ENCODE peak calls at places on chromosomes 2 and 18, in ten cellular contexts. X is stomach, Q is Peyer's patch, J is H1, F is breast epithelium, N is tibial nerve, L is body of pancreas, C is transverse colon, P is HCT116, W is NB4. D is an unnamed sample.
A peak's percentile ranks its signal among the peaks of the same experiment; 100 is the strongest.

GRCh38 chr18:45335644-45336043 is 279.6 kb upstream of the SLC14A2 start:
- DNase-seq in X (no peak), Q (no peak), J (no peak), F (peak; percentile 27), N (no peak), L (no peak), C (no peak), P (no peak), W (no peak), D (no peak)

GRCh38 chr18:79644666-79645057 is 34.9 kb upstream of the CTDP1 start:
- DNase-seq in X (no peak), Q (no peak), J (no peak), F (no peak), N (no peak), L (no peak), C (no peak), P (no peak), W (no peak), D (no peak)

GRCh38 chr2:126911111-126911796 is 12.6 kb downstream of the TEX51 start:
- DNase-seq in X (no peak), Q (peak; percentile 19), J (peak; percentile 13), F (no peak), N (no peak), L (no peak), C (no peak), P (no peak), W (no peak), D (no peak)

GRCh38 chr18:7946724-7947377 is 379.7 kb downstream of the PTPRM start:
- DNase-seq in X (peak; percentile 42), Q (peak; percentile 81), J (no peak), F (no peak), N (no peak), L (peak; percentile 15), C (peak; percentile 29), P (peak; percentile 61), W (no peak), D (no peak)

GRCh38 chr18:27860701-27861107 is 316.2 kb downstream of the CDH2 start:
- DNase-seq in X (no peak), Q (no peak), J (no peak), F (no peak), N (no peak), L (no peak), C (no peak), P (no peak), W (no peak), D (no peak)

GRCh38 chr18:8701546-8702118 is 3.7 kb upstream of the MTCL1 start:
- DNase-seq in X (no peak), Q (no peak), J (no peak), F (no peak), N (no peak), L (no peak), C (no peak), P (no peak), W (no peak), D (peak; percentile 85)

GRCh38 chr2:241673797-241674725 is 12.6 kb downstream of the DTYMK start:
- DNase-seq in X (no peak), Q (no peak), J (peak; percentile 63), F (no peak), N (no peak), L (no peak), C (no peak), P (no peak), W (peak; percentile 46), D (peak; percentile 73)

GRCh38 chr2:174688079-174688478 is 76.2 kb downstream of the CHRNA1 start:
- DNase-seq in X (no peak), Q (no peak), J (no peak), F (no peak), N (no peak), L (no peak), C (no peak), P (peak; percentile 8), W (peak; percentile 64), D (no peak)

GRCh38 chr2:177298191-177298590 is 33.7 kb upstream of the NFE2L2 start:
- DNase-seq in X (no peak), Q (no peak), J (no peak), F (no peak), N (no peak), L (no peak), C (no peak), P (no peak), W (no peak), D (no peak)

GRCh38 chr18:7576685-7577084 is 9.6 kb downstream of the PTPRM start:
- DNase-seq in X (no peak), Q (no peak), J (no peak), F (no peak), N (no peak), L (no peak), C (no peak), P (no peak), W (no peak), D (no peak)

GRCh38 chr2:227204452-227204851 is 40.0 kb downstream of the COL4A3 start:
- DNase-seq in X (no peak), Q (no peak), J (no peak), F (no peak), N (no peak), L (no peak), C (no peak), P (no peak), W (no peak), D (no peak)

GRCh38 chr2:152894051-152894450 is 175.6 kb downstream of the ARL6IP6 start:
- DNase-seq in X (no peak), Q (no peak), J (no peak), F (no peak), N (no peak), L (no peak), C (no peak), P (no peak), W (no peak), D (no peak)
- TF ChIP-seq POLR2A in X (no peak), Q (no peak), J (no peak), F (no peak), N (no peak), L (no peak), C (no peak), P (no peak), W (no peak), D (no peak)

GRCh38 chr2:173075056-173075780 is 428 bp upstream of the MAP3K20 start:
- DNase-seq in X (no peak), Q (no peak), J (no peak), F (no peak), N (no peak), L (no peak), C (no peak), P (no peak), W (no peak), D (no peak)

GRCh38 chr2:173077506-173078177 is 2.0 kb downstream of the MAP3K20 start:
- DNase-seq in X (no peak), Q (no peak), J (no peak), F (no peak), N (no peak), L (no peak), C (no peak), P (no peak), W (peak; percentile 19), D (no peak)

GRCh38 chr2:173076557-173077345 is 1.1 kb downstream of the MAP3K20 start:
- DNase-seq in X (peak; percentile 44), Q (no peak), J (no peak), F (peak; percentile 48), N (peak; percentile 19), L (peak; percentile 30), C (peak; percentile 28), P (no peak), W (peak; percentile 51), D (no peak)

GRCh38 chr2:173079141-173079540 is 3.5 kb downstream of the MAP3K20 start:
- DNase-seq in X (no peak), Q (no peak), J (no peak), F (no peak), N (no peak), L (no peak), C (no peak), P (no peak), W (no peak), D (no peak)

DNA sequence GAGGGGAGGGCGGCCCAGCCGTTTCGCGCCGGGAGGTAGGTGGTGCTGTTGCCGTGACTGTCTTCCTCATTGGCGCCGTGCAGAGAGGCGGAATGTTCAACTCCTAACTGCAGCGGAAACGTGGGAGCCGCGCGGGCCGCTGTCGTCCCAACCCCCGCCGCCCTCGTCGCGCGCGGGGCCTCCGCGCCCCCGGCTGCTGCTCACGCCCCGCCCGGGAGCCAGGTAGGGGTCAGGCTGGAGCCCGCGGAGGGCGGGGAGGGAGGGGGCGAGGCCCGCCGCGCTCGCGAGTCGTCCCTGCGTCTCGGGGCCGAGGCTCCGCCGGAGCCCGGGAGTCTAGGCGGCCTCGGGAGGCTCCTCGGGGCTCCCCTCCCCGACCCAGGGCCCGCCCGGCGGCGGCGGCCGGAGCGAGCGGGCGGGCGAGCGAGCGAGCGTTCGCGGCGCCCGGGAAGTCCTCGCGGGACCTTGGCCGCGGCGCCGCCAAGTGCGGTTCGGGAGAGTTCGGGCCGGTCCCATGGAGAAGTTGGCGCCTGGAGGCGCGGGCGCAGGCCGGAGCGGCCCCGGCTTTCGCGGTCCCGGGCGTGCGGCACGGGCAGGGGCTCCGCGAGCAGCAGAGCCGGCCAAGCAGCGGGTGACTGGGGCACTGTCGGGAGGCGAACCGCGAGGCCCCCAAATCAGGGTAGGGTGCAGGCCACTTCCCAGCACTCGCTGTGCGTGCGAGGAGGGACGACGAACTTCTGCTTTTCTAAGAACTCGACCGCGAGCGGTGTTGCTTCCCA is at the start of gene MAP3K20:
- DNase-seq in X (peak; percentile 73), Q (peak; percentile 83), J (peak; percentile 77), F (peak; percentile 70), N (peak; percentile 62), L (peak; percentile 73), C (peak; percentile 70), P (no peak), W (peak; percentile 93), D (peak; percentile 39)
- TF ChIP-seq POLR2A in X (no peak), Q (peak; percentile 2), J (peak; percentile 68), F (no peak), N (peak; percentile 64), L (peak; percentile 49), C (no peak), P (no peak), W (peak; percentile 56), D (peak; percentile 80)

GRCh38 chr2:165794520-165794882 is 454 bp upstream of the GALNT3 start:
- DNase-seq in X (peak; percentile 60), Q (peak; percentile 87), J (no peak), F (peak; percentile 66), N (no peak), L (peak; percentile 62), C (peak; percentile 69), P (peak; percentile 6), W (peak; percentile 95), D (no peak)
- TF ChIP-seq POLR2A in X (no peak), Q (no peak), J (no peak), F (no peak), N (no peak), L (no peak), C (no peak), P (no peak), W (peak; percentile 56), D (no peak)

DNA sequence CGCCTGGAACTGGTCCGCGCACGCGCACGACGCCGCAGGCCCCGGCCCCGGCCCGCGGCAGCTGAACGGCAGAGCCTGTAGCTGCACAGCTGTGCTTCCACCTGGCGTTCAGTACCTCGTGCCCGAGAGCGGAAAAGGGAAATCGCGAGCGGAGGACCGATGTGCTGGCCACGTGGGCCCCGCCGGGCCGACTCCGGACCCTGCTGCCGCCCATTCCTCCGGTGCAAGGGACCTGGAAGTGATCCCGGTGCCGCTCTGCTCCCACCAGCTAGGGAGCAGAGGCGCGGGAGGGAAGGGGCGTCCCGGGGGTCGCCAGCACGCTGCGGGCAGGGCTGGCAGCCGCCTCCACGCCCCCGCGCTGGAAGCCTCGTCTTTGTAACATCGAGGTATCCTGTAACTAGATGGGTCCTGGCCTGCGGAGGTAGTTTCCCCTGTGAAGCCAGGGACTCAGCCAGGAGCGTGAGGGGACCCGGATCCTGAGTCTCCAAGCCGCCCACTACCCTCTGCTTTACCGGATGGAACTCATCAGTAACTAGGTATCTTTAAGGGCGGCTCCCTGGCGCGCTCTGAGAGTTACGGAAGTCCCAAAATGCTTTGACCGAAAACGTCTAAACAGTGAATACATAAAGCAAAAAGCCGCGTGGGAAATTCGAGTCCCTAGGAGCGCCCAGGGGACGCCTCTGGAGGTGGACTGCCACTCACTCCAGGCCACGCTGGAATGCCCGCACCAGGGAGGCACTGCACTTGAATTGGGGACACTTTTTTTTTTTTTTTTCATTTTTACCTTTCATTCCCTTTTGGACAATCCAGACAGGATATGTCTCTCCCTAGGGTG is 736 bp upstream of the ODC1 start:
- DNase-seq in X (peak; percentile 94), Q (peak; percentile 97), J (peak; percentile 88), F (peak; percentile 64), N (no peak), L (peak; percentile 93), C (peak; percentile 95), P (peak; percentile 77), W (peak; percentile 96), D (no peak)
- TF ChIP-seq POLR2A in X (no peak), Q (peak; percentile 68), J (no peak), F (no peak), N (peak; percentile 42), L (peak; percentile 84), C (peak; percentile 89), P (peak; percentile 69), W (peak; percentile 38), D (peak; percentile 75)